ENCODE peak calls at places on chromosome X, in four cellular contexts. A is HepG2, M is K562, Q is GM12878. D is an unnamed sample.

GRCh38 chrX:108439434-108439883 is at the start of gene COL4A5:
- DNase-seq in Q (no peak), A (peak), M (peak), D (no peak)

GRCh38 chrX:107632291-107632690 is 4.0 kb downstream of the PRPS1 start:
- DNase-seq in A (no peak), Q (no peak), M (no peak), D (no peak)

GRCh38 chrX:56462389-56462788 is 101.0 kb upstream of the UBQLN2 start:
- DNase-seq in Q (no peak), A (no peak), M (no peak), D (no peak)

GRCh38 chrX:69988955-69989394 is 60.8 kb downstream of the AWAT2 start:
- DNase-seq in A (no peak), M (no peak), Q (no peak), D (no peak)

GRCh38 chrX:50736651-50737050 is 77.3 kb downstream of the SHROOM4 start:
- DNase-seq in Q (no peak), A (no peak), M (no peak), D (no peak)

GRCh38 chrX:69510914-69511513 is 6.9 kb downstream of the NALF2 start:
- DNase-seq in A (no peak), Q (no peak), M (no peak), D (no peak)

GRCh38 chrX:130682990-130683389 is 220.0 kb downstream of the ENOX2 start:
- DNase-seq in A (no peak), M (no peak), Q (no peak), D (no peak)

GRCh38 chrX:40174594-40175415 is 77.0 kb upstream of the BCOR start:
- DNase-seq in Q (no peak), A (peak), M (peak), D (peak)

GRCh38 chrX:155888139-155888538 is 7.0 kb downstream of the VAMP7 start:
- DNase-seq in M (peak), A (no peak), Q (no peak), D (no peak)

GRCh38 chrX:137916090-137916746 is 350.3 kb downstream of the ZIC3 start:
- DNase-seq in Q (no peak), M (peak), A (no peak), D (no peak)

GRCh38 chrX:102976793-102977495 is 39.9 kb downstream of the RAB40AL start:
- DNase-seq in Q (no peak), M (no peak), A (no peak), D (no peak)

GRCh38 chrX:32483534-32484136 is 727.7 kb downstream of the DMD start:
- DNase-seq in Q (no peak), M (no peak), A (no peak), D (peak)

GRCh38 chrX:11558972-11559371 is 106.7 kb downstream of the ARHGAP6 start:
- DNase-seq in M (peak), A (peak), Q (no peak), D (peak)

GRCh38 chrX:149961572-149961971 is 23.3 kb upstream of the EOLA2 start:
- DNase-seq in Q (no peak), A (no peak), M (no peak), D (no peak)

GRCh38 chrX:9907645-9908387 is 59.3 kb upstream of the CLDN34 start:
- DNase-seq in M (no peak), Q (no peak), A (no peak), D (no peak)

GRCh38 chrX:9940397-9940796 is 26.8 kb upstream of the CLDN34 start:
- DNase-seq in M (peak), A (no peak), Q (no peak), D (no peak)

GRCh38 chrX:19212037-19212436 is 89.8 kb upstream of the ADGRG2 start:
- DNase-seq in A (no peak), M (no peak), Q (no peak), D (no peak)

GRCh38 chrX:137194164-137194563 is 160.4 kb upstream of the GPR101 start:
- DNase-seq in A (peak), M (peak), Q (peak), D (peak)

GRCh38 chrX:39895228-39896110 is 202.3 kb downstream of the BCOR start:
- DNase-seq in A (no peak), M (no peak), Q (no peak), D (no peak)

GRCh38 chrX:146238173-146238572 is 420.5 kb downstream of the SLITRK2 start:
- DNase-seq in A (no peak), M (no peak), Q (no peak), D (no peak)

GRCh38 chrX:70033348-70033747 is 16.4 kb downstream of the AWAT2 start:
- DNase-seq in Q (no peak), M (peak), A (peak), D (peak)

GRCh38 chrX:109760922-109761250 is 27.8 kb upstream of the ACSL4 start:
- DNase-seq in A (no peak), M (no peak), Q (no peak), D (no peak)

GRCh38 chrX:9141496-9141895 is 107.6 kb upstream of the FAM9B start:
- DNase-seq in M (no peak), Q (no peak), A (no peak), D (no peak)

GRCh38 chrX:37993857-37994619 is 12.3 kb upstream of the SYTL5 start:
- DNase-seq in A (peak), Q (peak), M (peak), D (no peak)

GRCh38 chrX:103464071-103464773 is 55.1 kb downstream of the RAB40A start:
- DNase-seq in Q (no peak), M (peak), A (peak), D (peak)

GRCh38 chrX:9466115-9466495 is 1.2 kb downstream of the TBL1X start:
- DNase-seq in M (peak), A (no peak), Q (no peak), D (peak)

GRCh38 chrX:47568656-47569295 is 7.8 kb downstream of the ARAF start:
- DNase-seq in Q (no peak), M (peak), A (peak), D (peak)

GRCh38 chrX:23841847-23842522 is 59.0 kb downstream of the SAT1 start:
- DNase-seq in M (no peak), Q (no peak), A (peak), D (no peak)

GRCh38 chrX:23840674-23841073 is 57.7 kb downstream of the SAT1 start:
- DNase-seq in A (no peak), M (no peak), Q (no peak), D (no peak)

GRCh38 chrX:23849241-23849640 is 58.5 kb downstream of the APOO start:
- DNase-seq in Q (no peak), M (peak), A (no peak), D (no peak)

GRCh38 chrX:23845316-23845932 is 62.3 kb downstream of the APOO start:
- DNase-seq in A (peak), M (peak), Q (no peak), D (no peak)

GRCh38 chrX:23844502-23845138 is 61.6 kb downstream of the SAT1 start:
- DNase-seq in A (peak), Q (no peak), M (peak), D (peak)
- H3K27ac ChIP-seq in A (peak), Q (no peak), M (peak), D (peak)

GRCh38 chrX:115901241-115901640 is 269.3 kb upstream of the AGTR2 start:
- DNase-seq in M (no peak), Q (no peak), A (no peak), D (no peak)
- TF ChIP-seq FOXM1 in M (no peak), Q (no peak), A (no peak), D (no peak)

GRCh38 chrX:20271186-20271585 is 4.5 kb upstream of the RPS6KA3 start:
- DNase-seq in M (no peak), Q (no peak), A (peak), D (no peak)

GRCh38 chrX:20271730-20272129 is 5.0 kb upstream of the RPS6KA3 start:
- DNase-seq in M (no peak), A (no peak), Q (no peak), D (no peak)

GRCh38 chrX:20270557-20270880 is 3.8 kb upstream of the RPS6KA3 start:
- DNase-seq in M (no peak), A (peak), Q (no peak), D (no peak)

GRCh38 chrX:20267924-20268701 is 1.4 kb upstream of the RPS6KA3 start:
- DNase-seq in M (no peak), Q (no peak), A (no peak), D (peak)

DNA sequence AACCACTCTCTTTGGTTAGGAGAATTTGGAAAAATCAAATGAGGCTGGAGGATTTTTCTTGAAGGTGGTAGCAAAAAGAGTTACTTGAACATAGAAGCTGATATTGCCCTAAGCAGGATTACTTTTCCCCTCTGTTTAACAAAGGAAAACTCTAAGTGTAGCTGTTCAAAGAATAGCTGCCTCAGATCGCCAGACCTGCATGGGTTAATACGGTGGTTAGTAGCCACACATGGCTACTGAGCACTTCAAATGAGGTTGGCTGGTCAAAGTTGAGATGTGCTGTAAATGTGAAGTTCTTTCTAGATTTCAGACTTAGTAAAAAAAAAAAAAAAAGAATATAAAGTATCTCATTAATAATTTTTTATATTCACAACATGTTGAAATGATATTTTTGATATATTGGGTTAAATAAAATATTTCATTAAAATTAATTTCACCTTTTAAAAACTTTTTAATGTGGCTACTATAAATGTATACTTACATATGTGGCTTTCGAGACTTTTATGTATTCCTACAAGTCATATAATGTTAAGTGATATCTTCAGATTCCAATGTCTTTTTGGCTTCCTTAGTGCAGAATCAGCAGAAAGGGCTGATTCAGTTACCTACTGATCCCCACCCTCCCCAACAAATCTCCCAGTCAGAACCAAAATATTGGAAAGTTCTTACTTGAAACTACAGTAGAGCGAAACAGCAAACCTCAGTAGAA is 3.3 kb upstream of the RPS6KA3 start:
- DNase-seq in Q (no peak), A (no peak), M (no peak), D (no peak)
- H3K27ac ChIP-seq in Q (no peak), A (peak), M (no peak), D (no peak)

DNA sequence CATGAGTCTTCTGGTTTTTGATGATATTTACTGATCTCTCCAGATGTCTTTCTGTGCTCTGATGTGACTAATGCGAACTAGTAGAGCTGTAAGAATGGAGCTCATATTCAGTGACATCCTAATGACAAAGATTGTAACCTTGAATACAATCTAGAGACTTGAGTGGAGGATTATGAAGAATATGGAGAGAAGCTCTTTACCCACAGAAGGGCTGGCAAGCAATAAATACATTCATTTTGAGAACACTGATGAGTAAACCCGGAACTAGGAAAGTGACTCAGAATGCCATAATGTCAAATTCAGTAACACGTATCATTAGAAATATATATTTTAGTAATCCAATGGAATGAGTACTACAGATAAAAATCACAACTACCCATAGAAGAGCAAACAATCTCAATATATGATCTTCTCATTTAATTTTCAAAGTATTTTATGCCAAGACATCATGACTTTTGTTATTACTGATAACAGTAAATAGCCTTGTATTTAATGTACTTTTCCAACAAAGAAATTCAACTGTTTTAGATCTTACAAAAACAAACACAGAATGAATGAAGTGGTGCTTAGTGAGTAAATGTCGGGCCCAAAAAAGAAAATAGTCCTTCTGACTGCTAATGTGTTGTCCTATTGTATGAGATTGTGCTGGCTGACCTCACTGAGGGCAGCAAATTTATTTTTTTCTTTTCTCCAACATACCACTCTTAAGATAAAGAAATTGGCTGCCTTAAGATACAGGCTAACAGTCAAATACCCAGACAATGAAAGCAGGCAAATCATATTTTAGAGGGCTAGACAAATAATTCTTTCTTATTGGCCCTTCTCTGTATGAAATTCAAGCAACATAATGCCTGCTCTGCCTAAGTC is 49.2 kb upstream of the HDAC8 start:
- DNase-seq in Q (peak), A (no peak), M (no peak), D (no peak)
- TF ChIP-seq FOXM1 in Q (peak), A (no peak), M (no peak), D (no peak)

GRCh38 chrX:120751683-120752082 is 121.8 kb upstream of the C1GALT1C1 start:
- DNase-seq in M (no peak), Q (no peak), A (no peak), D (no peak)
- H3K27ac ChIP-seq in M (no peak), Q (no peak), A (peak), D (no peak)

DNA sequence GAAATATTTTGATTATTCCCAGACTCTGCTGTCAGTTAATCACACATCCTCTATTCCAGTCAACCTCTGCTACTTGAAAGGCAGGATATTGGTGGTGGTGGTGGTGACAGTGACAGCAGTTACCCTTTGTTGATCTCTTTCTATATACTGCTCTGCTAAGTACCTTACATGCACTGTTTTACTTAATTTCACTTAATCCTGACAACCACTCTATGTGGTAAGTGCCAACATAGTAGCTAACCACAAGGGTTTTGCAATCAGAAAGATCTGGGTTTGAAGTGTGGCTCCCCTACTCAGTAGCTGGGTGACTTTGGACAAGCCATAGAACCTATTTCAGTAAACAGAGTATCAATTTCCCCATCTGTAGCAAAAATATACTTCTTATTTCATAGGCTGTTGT is 24.2 kb upstream of the F9 start:
- DNase-seq in Q (no peak), A (no peak), M (no peak), D (no peak)
- TF ChIP-seq FOXM1 in Q (no peak), A (no peak), M (no peak), D (no peak)

GRCh38 chrX:41240504-41240903 is 93.5 kb upstream of the DDX3X start:
- DNase-seq in Q (no peak), M (no peak), A (no peak), D (no peak)

GRCh38 chrX:41234962-41235361 is 99.0 kb upstream of the DDX3X start:
- DNase-seq in Q (peak), M (no peak), A (no peak), D (no peak)

GRCh38 chrX:41233988-41234387 is 100.0 kb upstream of the DDX3X start:
- DNase-seq in A (no peak), Q (no peak), M (no peak), D (no peak)

GRCh38 chrX:41238543-41238942 is 95.4 kb upstream of the DDX3X start:
- DNase-seq in A (no peak), Q (no peak), M (peak), D (no peak)

GRCh38 chrX:41236629-41237028 is 97.3 kb upstream of the DDX3X start:
- DNase-seq in A (no peak), M (no peak), Q (peak), D (no peak)
- H3K27ac ChIP-seq in A (no peak), M (no peak), Q (peak), D (no peak)

GRCh38 chrX:48636286-48636685 is 39.0 kb downstream of the WDR13 start:
- DNase-seq in Q (no peak), A (no peak), M (no peak), D (no peak)

GRCh38 chrX:48632207-48632606 is 34.9 kb downstream of the WDR13 start:
- DNase-seq in M (no peak), A (no peak), Q (no peak), D (no peak)

GRCh38 chrX:48626401-48627298 is 29.4 kb downstream of the WDR13 start:
- DNase-seq in M (no peak), Q (no peak), A (no peak), D (no peak)

GRCh38 chrX:48636776-48637175 is 39.5 kb downstream of the WDR13 start:
- DNase-seq in A (no peak), Q (no peak), M (peak), D (no peak)

GRCh38 chrX:48631376-48632090 is 34.2 kb downstream of the WDR13 start:
- DNase-seq in Q (peak), A (peak), M (peak), D (peak)
- TF ChIP-seq FOXM1 in Q (no peak), A (no peak), M (no peak), D (no peak)

GRCh38 chrX:72108666-72109065 is 23.0 kb downstream of the RTL5 start:
- DNase-seq in M (no peak), A (no peak), Q (no peak), D (no peak)
- H3K27ac ChIP-seq in M (no peak), A (no peak), Q (no peak), D (no peak)